ENCODE peak calls at places on chromosomes 5 and 9, in five cellular contexts. H, G, O, S and V are unnamed samples.

GRCh38 chr5:113170707-113171106 is 194.1 kb downstream of the DCP2 start:
- DNase-seq in G (no peak), O (no peak), H (no peak), S (no peak), V (no peak)

GRCh38 chr9:893843-894420 is 52.4 kb downstream of the DMRT1 start:
- DNase-seq in S (peak), G (peak), O (no peak), H (peak), V (no peak)

GRCh38 chr5:152462021-152462721 is 57.1 kb upstream of the NMUR2 start:
- DNase-seq in S (peak), O (no peak), G (no peak), H (no peak), V (no peak)

GRCh38 chr5:140005145-140005591 is 37.9 kb downstream of the NRG2 start:
- DNase-seq in G (no peak), S (peak), O (no peak), H (no peak), V (no peak)

GRCh38 chr5:170642776-170643436 is 139.1 kb downstream of the KCNIP1 start:
- DNase-seq in H (no peak), G (no peak), S (no peak), O (no peak), V (no peak)

GRCh38 chr9:93828331-93829097 is 126.6 kb downstream of the BARX1 start:
- DNase-seq in H (no peak), O (no peak), G (no peak), S (no peak), V (no peak)

GRCh38 chr5:170467000-170467707 is 36.7 kb upstream of the KCNIP1 start:
- DNase-seq in G (no peak), S (no peak), O (peak), H (peak), V (peak)

GRCh38 chr5:68406767-68407232 is 191.2 kb downstream of the PIK3R1 start:
- DNase-seq in G (no peak), S (peak), H (no peak), O (no peak), V (no peak)

GRCh38 chr5:149397530-149397929 is 18.4 kb upstream of the IL17B start:
- DNase-seq in H (no peak), S (no peak), G (no peak), O (no peak), V (peak)

DNA sequence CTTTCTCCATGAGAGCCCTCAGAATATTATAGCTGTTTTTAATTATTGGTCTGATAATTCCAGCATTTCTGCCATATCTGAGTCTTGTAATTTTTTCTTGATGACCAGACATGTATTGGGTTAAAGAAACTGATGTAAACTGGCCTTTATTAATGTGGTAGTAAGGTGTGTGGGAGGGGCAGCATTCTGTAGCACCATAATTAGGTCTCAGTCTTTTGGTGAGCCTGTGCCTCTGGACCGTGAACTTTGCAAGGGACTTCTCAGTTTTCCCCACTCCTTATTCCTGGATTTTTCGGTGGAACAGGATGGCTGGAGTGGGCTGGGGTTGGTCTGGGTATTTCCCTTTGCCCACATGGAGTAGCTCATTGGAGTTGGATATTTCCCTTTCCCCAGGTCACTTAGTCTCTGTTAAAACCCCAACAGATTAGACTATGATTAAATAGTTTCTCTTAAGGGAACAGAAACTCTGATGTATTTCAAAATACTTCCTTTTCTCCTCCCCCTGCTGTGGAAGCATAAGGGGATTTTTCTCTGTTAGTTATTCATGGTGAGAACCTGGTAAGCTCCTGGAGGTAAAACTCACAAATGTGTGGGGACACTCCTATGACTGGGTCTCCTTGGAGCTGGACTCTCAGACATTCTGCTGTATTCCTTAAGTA is 52.4 kb downstream of the FSD1L start:
- DNase-seq in H (no peak), G (no peak), S (peak), O (no peak), V (no peak)
- H3K4me3 ChIP-seq in H (no peak), G (no peak), S (peak), O (no peak), V (no peak)

GRCh38 chr9:128825923-128826702 is 3.5 kb downstream of the SPOUT1 start:
- DNase-seq in H (no peak), S (no peak), G (no peak), O (no peak), V (no peak)

GRCh38 chr9:128828719-128829452 is 708 bp downstream of the SPOUT1 start:
- DNase-seq in H (no peak), O (no peak), S (no peak), G (no peak), V (no peak)

GRCh38 chr9:128824911-128825310 is 4.7 kb downstream of the SPOUT1 start:
- DNase-seq in H (no peak), S (no peak), O (no peak), G (no peak), V (no peak)

GRCh38 chr9:128829477-128830251 is at the start of gene SPOUT1:
- DNase-seq in S (peak), G (peak), H (peak), O (peak), V (peak)

DNA sequence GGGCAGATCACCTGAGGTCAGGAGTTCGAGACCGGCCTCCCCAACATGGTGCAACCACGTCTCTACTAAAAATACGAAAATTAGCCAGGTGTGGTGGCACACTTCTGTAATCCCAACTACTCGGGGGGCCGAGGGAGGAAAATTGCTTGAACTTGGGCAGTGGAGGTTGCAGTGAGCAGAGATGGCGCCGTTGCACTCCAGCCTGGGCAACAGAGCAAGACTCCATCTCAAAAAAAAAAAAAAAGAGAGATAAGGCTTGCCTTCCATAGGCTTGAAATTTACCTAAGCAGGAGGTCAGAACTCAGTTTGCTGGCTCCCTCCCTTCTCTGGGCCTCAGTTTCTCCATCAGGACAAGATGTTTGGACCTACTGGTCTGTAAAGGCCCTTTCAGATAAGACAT is 1.3 kb downstream of the SPOUT1 start:
- DNase-seq in H (no peak), G (no peak), O (no peak), S (no peak), V (no peak)
- TF ChIP-seq CTCF in H (no peak), G (no peak), O (no peak), S (no peak), V (no peak)

DNA sequence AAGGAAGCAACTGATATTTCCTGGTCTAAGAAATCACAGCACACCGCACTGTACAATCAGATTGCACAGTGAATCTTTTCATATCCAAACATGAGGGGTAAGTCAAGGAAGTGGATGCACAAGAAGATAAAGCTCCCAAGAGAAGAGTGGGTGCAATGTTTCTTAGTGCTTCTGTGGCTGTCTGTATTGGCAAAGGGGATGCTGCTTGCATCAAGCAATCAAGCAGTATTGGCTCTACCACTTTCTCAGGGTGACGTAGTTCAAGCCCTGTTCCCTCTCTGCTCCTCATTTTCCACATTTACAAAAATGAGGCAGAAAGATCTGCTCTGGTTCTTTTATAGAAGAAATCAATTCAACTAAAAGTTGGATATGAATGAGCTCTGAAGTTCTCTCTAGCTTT is 2.3 kb downstream of the TNFSF8 start:
- DNase-seq in G (no peak), S (no peak), O (no peak), H (no peak), V (no peak)
- H3K4me3 ChIP-seq in G (no peak), S (no peak), O (no peak), H (no peak), V (no peak)

GRCh38 chr5:75275736-75276135 is 39.1 kb upstream of the ANKRD31 start:
- DNase-seq in H (no peak), O (no peak), S (no peak), G (no peak), V (no peak)

GRCh38 chr5:75281716-75282465 is 45.2 kb upstream of the ANKRD31 start:
- DNase-seq in H (no peak), S (no peak), O (no peak), G (no peak), V (no peak)

GRCh38 chr5:75282581-75282980 is 45.9 kb upstream of the ANKRD31 start:
- DNase-seq in S (no peak), G (no peak), O (no peak), H (no peak), V (no peak)

GRCh38 chr5:75277463-75277862 is 40.8 kb upstream of the ANKRD31 start:
- DNase-seq in H (no peak), G (no peak), S (no peak), O (no peak), V (no peak)

GRCh38 chr5:75279324-75279723 is 42.6 kb upstream of the ANKRD31 start:
- DNase-seq in H (no peak), S (no peak), O (no peak), G (no peak), V (no peak)
- TF ChIP-seq CTCF in H (no peak), S (no peak), O (no peak), G (no peak), V (no peak)

DNA sequence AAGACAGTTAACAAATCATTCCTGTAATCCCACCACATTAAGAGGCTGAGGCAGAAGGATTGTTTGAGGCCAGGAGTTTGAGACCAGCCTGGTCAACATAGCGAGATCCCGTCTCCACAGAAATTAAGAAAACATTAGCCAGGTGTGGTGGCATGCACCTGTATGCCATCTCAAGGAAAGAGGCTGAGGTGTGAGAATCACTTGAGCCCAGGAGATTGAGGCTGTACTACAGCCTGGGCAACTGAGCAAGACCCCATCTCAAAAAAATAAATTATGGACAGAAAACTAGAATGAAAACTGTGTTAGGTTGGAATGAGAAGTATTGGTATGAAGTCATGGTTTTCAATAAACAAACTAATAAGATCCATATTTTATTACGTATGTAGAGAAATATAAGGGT is 23.0 kb upstream of the AK3 start:
- DNase-seq in O (no peak), S (no peak), G (no peak), H (no peak), V (no peak)
- H3K4me3 ChIP-seq in O (no peak), S (no peak), G (no peak), H (no peak), V (no peak)

DNA sequence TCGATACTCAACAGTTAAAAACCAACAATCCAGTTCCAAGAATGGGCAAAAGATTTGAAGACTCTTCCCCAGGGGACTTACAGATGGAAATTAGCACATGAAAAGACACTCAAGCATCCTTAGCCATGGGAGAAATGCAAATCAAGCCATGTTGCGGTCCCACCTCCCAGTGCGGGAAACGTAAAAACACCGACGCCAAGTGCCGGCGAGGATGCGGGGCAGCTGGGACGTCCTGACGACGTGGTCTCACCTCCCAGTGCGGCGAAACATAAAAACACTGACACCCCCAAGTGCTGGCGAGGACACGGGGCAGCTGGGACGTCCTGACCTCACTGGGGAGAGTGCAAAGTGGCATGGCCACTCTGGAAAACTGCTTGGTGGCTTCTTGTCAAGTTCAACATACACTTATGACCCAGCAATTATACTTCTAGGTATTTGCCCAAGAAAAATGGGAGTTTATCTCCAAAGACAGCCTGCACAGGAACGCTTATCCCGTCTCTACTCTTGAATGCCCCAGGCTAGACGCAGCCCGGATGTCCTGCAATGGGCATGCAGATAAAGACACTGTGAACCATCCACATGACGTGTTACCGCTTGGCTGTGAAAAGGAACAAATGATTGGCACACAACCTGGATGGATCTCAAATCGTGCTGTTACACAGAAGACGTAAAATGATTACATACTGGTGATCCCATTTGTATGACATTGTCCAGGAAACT is 60.2 kb upstream of the UBAC1 start:
- DNase-seq in H (no peak), S (no peak), O (no peak), G (no peak), V (no peak)
- TF ChIP-seq CTCF in H (no peak), S (no peak), O (no peak), G (no peak), V (no peak)